ENCODE peak calls at places on chromosomes 1 and 21, in eight cellular contexts. S is astrocyte of the spinal cord; C is stimulated activated effector memory CD8-positive, alpha-beta T cell treated with anti-CD3 and anti-CD28 coated beads, Interleukin-12 subunit alpha, Interleukin-12 subunit beta, amount 100 ng/mL, for 72 hours; A is CD4-positive, CD25-positive, alpha-beta regulatory T cell; W is fibroblast of mammary gland; Q is fibroblast of gingiva; D is stimulated activated CD8-positive, alpha-beta memory T cell treated with anti-CD3 and anti-CD28 coated beads, Interleukin-15, amount 100 ng/mL, for 24 hours; Y is stimulated activated CD4-positive, alpha-beta T cell treated with anti-CD3 and anti-CD28 coated beads, Interleukin-2, amount 100 ng/mL, for 48 hours. J is an unnamed sample.
A peak's percentile ranks its signal among the peaks of the same experiment; 100 is the strongest.

GRCh38 chr21:46551636-46552241 is 53.1 kb downstream of the S100B start:
- DNase-seq in D (no peak), W (no peak), A (peak; percentile 75), S (no peak), Y (peak; percentile 38), C (peak; percentile 22), Q (no peak), J (no peak)

GRCh38 chr1:53413175-53414001 is 45.8 kb upstream of the DMRTB1 start:
- DNase-seq in S (peak; percentile 89), D (no peak), Q (peak; percentile 80), A (peak; percentile 90), C (peak; percentile 43), Y (peak; percentile 45), W (peak; percentile 76), J (no peak)

GRCh38 chr1:232678185-232678886 is 48.4 kb upstream of the SIPA1L2 start:
- DNase-seq in Q (no peak), D (no peak), Y (no peak), C (no peak), W (no peak), S (no peak), A (no peak), J (no peak)

GRCh38 chr1:41379741-41380130 is 18.5 kb downstream of the FOXO6 start:
- DNase-seq in S (no peak), D (no peak), A (no peak), Q (peak; percentile 27), C (no peak), Y (no peak), W (no peak), J (no peak)

GRCh38 chr1:181160322-181160721 is 71.8 kb downstream of the IER5 start:
- DNase-seq in S (no peak), W (no peak), Q (no peak), D (no peak), C (no peak), A (no peak), Y (no peak), J (no peak)

GRCh38 chr1:30287976-30288375 is 435.4 kb downstream of the MATN1 start:
- DNase-seq in S (no peak), W (no peak), D (no peak), Y (no peak), Q (no peak), C (no peak), A (no peak), J (no peak)

GRCh38 chr1:151282883-151283725 is 1.0 kb downstream of the ZNF687 start:
- DNase-seq in Y (no peak), C (no peak), A (peak; percentile 38), S (no peak), Q (no peak), D (no peak), W (no peak), J (no peak)

GRCh38 chr1:1324084-1324523 is 356 bp downstream of the INTS11 start:
- DNase-seq in D (no peak), Q (no peak), C (no peak), S (no peak), A (no peak), W (no peak), Y (no peak), J (no peak)

GRCh38 chr1:215567491-215568286 is 585 bp downstream of the KCTD3 start:
- DNase-seq in Y (peak; percentile 28), A (peak; percentile 13), Q (peak; percentile 57), D (no peak), S (peak; percentile 65), W (peak; percentile 59), C (no peak), J (peak; percentile 50)

GRCh38 chr1:43883321-43883720 is 50.3 kb upstream of the ARTN start:
- DNase-seq in Y (no peak), Q (no peak), A (no peak), D (no peak), S (no peak), W (no peak), C (no peak), J (no peak)

GRCh38 chr21:36701912-36702621 is 3.2 kb downstream of the SIM2 start:
- DNase-seq in S (no peak), W (no peak), C (no peak), D (no peak), Q (no peak), Y (no peak), A (no peak), J (no peak)

GRCh38 chr1:97041011-97041410 is 319.4 kb downstream of the PTBP2 start:
- DNase-seq in Y (no peak), A (no peak), C (no peak), S (peak; percentile 44), D (no peak), W (no peak), Q (peak; percentile 12), J (no peak)

GRCh38 chr1:181423301-181423918 is 59.9 kb upstream of the CACNA1E start:
- DNase-seq in D (no peak), S (peak; percentile 27), A (peak; percentile 67), Q (no peak), W (peak; percentile 38), Y (peak; percentile 18), C (no peak), J (no peak)

GRCh38 chr21:37463083-37463780 is 96.7 kb downstream of the DYRK1A start:
- DNase-seq in Q (peak; percentile 64), Y (no peak), C (no peak), D (no peak), S (peak; percentile 71), A (peak; percentile 63), W (peak; percentile 67), J (no peak)

GRCh38 chr1:221921936-221922335 is 180.0 kb upstream of the DUSP10 start:
- DNase-seq in C (no peak), A (no peak), D (no peak), W (peak; percentile 43), Q (no peak), S (no peak), Y (no peak), J (no peak)

GRCh38 chr1:85142753-85143152 is 58.1 kb downstream of the SYDE2 start:
- DNase-seq in Y (no peak), W (no peak), D (no peak), Q (no peak), A (no peak), C (no peak), S (no peak), J (no peak)

GRCh38 chr21:33039542-33039941 is 13.8 kb downstream of the OLIG2 start:
- DNase-seq in S (no peak), C (no peak), Q (no peak), W (no peak), A (no peak), D (no peak), Y (no peak), J (no peak)

GRCh38 chr21:45076245-45076661 is 1.9 kb downstream of the ADARB1 start:
- DNase-seq in Y (no peak), W (no peak), S (peak; percentile 12), D (no peak), A (no peak), C (no peak), Q (peak; percentile 21), J (no peak)

GRCh38 chr1:118791094-118791691 is 196.9 kb downstream of the TBX15 start:
- DNase-seq in W (no peak), Q (no peak), Y (no peak), S (no peak), D (no peak), C (no peak), A (no peak), J (no peak)

GRCh38 chr1:147787765-147788164 is 27.4 kb upstream of the GJA5 start:
- DNase-seq in W (no peak), Y (no peak), D (no peak), C (no peak), Q (no peak), A (no peak), S (no peak), J (no peak)

GRCh38 chr1:21935393-21935804 is 1.7 kb downstream of the HSPG2 start:
- DNase-seq in S (no peak), A (no peak), W (no peak), Y (no peak), Q (no peak), C (no peak), D (no peak), J (no peak)

GRCh38 chr21:45366476-45366875 is 38.5 kb upstream of the COL18A1 start:
- DNase-seq in A (no peak), Q (no peak), W (no peak), D (no peak), S (no peak), Y (no peak), C (no peak), J (no peak)